ENCODE peak calls at places on chromosomes 5 and 9, in ten cellular contexts. U is heart left ventricle; F is upper lobe of right lung; W is OCI-LY7; J is psoas muscle; P is uterus; D is naive thymus-derived CD4-positive, alpha-beta T cell; L is GM23248; M is endodermal cell; S is stomach. N is an unnamed sample.

GRCh38 chr9:136665704-136666363 is 3.1 kb downstream of the EGFL7 start:
- DNase-seq in U (no peak), F (no peak), W (no peak), J (no peak), P (no peak), D (no peak), L (peak; percentile 36), M (no peak), S (no peak), N (no peak)

GRCh38 chr5:136042665-136043121 is 13.9 kb downstream of the TGFBI start:
- DNase-seq in U (no peak), F (no peak), W (peak; percentile 63), J (no peak), P (no peak), D (no peak), L (peak; percentile 49), M (no peak), S (no peak), N (no peak)

GRCh38 chr9:116646661-116647514 is 40.2 kb upstream of the TRIM32 start:
- DNase-seq in U (no peak), F (no peak), W (peak; percentile 7), J (no peak), P (no peak), D (no peak), L (peak; percentile 70), M (no peak), S (no peak), N (no peak)

GRCh38 chr9:35994959-35995358 is 37.0 kb upstream of the OR2S2 start:
- DNase-seq in U (no peak), F (no peak), W (no peak), J (no peak), P (no peak), D (no peak), L (no peak), M (no peak), S (no peak), N (no peak)

GRCh38 chr5:88878976-88879375 is 4.0 kb downstream of the MEF2C start:
- DNase-seq in U (no peak), F (no peak), W (no peak), J (no peak), P (no peak), D (no peak), L (peak; percentile 60), M (no peak), S (no peak), N (no peak)

GRCh38 chr9:115267788-115268187 is 149.8 kb upstream of the TNC start:
- DNase-seq in U (no peak), F (no peak), W (no peak), J (no peak), P (no peak), D (no peak), L (peak; percentile 52), M (no peak), S (no peak), N (no peak)

GRCh38 chr5:66494437-66494836 is 101.8 kb upstream of the MAST4 start:
- DNase-seq in U (no peak), F (no peak), W (no peak), J (no peak), P (no peak), D (no peak), L (no peak), M (peak; percentile 91), S (no peak), N (no peak)

GRCh38 chr5:36552626-36553393 is 53.6 kb upstream of the SLC1A3 start:
- DNase-seq in U (peak; percentile 45), F (no peak), W (no peak), J (no peak), P (no peak), D (no peak), L (peak; percentile 24), M (peak; percentile 66), S (no peak), N (no peak)

GRCh38 chr5:107232793-107233192 is 437.9 kb downstream of the EFNA5 start:
- DNase-seq in U (no peak), F (no peak), W (no peak), J (no peak), P (no peak), D (no peak), L (no peak), M (no peak), S (no peak), N (no peak)

GRCh38 chr9:136252846-136253245 is 7.2 kb upstream of the QSOX2 start:
- DNase-seq in U (no peak), F (no peak), W (no peak), J (no peak), P (no peak), D (no peak), L (no peak), M (no peak), S (no peak), N (no peak)

GRCh38 chr5:180135967-180136641 is 64.5 kb upstream of the RNF130 start:
- DNase-seq in U (peak; percentile 3), F (no peak), W (no peak), J (no peak), P (peak; percentile 7), D (no peak), L (no peak), M (no peak), S (peak; percentile 19), N (no peak)

GRCh38 chr5:129459485-129460120 is 495 bp upstream of the ADAMTS19 start:
- DNase-seq in U (peak; percentile 12), F (no peak), W (no peak), J (peak; percentile 16), P (peak; percentile 63), D (no peak), L (peak; percentile 14), M (peak; percentile 88), S (no peak), N (no peak)

GRCh38 chr9:94825620-94825958 is 99.1 kb downstream of the AOPEP start:
- DNase-seq in U (no peak), F (no peak), W (no peak), J (no peak), P (no peak), D (no peak), L (no peak), M (no peak), S (no peak), N (no peak)

GRCh38 chr9:69175488-69175872 is 1.4 kb downstream of the TJP2 start:
- DNase-seq in U (no peak), F (no peak), W (no peak), J (no peak), P (no peak), D (no peak), L (peak; percentile 82), M (no peak), S (no peak), N (no peak)

GRCh38 chr5:57725628-57726504 is 243.3 kb upstream of the ACTBL2 start:
- DNase-seq in U (no peak), F (no peak), W (no peak), J (no peak), P (no peak), D (no peak), L (no peak), M (no peak), S (no peak), N (no peak)

GRCh38 chr5:149737355-149737754 is 7.2 kb downstream of the PPARGC1B start:
- DNase-seq in U (no peak), F (no peak), W (no peak), J (no peak), P (no peak), D (no peak), L (no peak), M (no peak), S (no peak), N (no peak)

GRCh38 chr5:149740341-149740740 is 10.2 kb downstream of the PPARGC1B start:
- DNase-seq in U (no peak), F (no peak), W (no peak), J (no peak), P (no peak), D (no peak), L (no peak), M (no peak), S (no peak), N (no peak)

GRCh38 chr5:149740866-149741459 is 10.9 kb downstream of the PPARGC1B start:
- DNase-seq in U (no peak), F (no peak), W (no peak), J (no peak), P (no peak), D (no peak), L (no peak), M (no peak), S (no peak), N (no peak)

GRCh38 chr5:149735066-149735465 is 5.0 kb downstream of the PPARGC1B start:
- DNase-seq in U (no peak), F (no peak), W (no peak), J (peak; percentile 33), P (no peak), D (no peak), L (no peak), M (peak; percentile 58), S (no peak), N (no peak)

GRCh38 chr5:149739371-149739770 is 9.3 kb downstream of the PPARGC1B start:
- DNase-seq in U (no peak), F (no peak), W (no peak), J (no peak), P (no peak), D (no peak), L (no peak), M (no peak), S (no peak), N (no peak)
- H3K4me1 ChIP-seq in U (no peaks in the 10 kb centered on the region), F (peaks cover 3% of the 10 kb centered on the region), W (no peaks in the 10 kb centered on the region), J (peaks cover 41% of the 10 kb centered on the region), P (no peaks in the 10 kb centered on the region), D (no peaks in the 10 kb centered on the region), L (no peaks in the 10 kb centered on the region), M (no peaks in the 10 kb centered on the region), S (peaks cover 8% of the 10 kb centered on the region), N (no peaks in the 10 kb centered on the region)

GRCh38 chr9:109963079-109963478 is 183.1 kb downstream of the PALM2AKAP2 start:
- DNase-seq in U (no peak), F (no peak), W (peak; percentile 59), J (no peak), P (no peak), D (no peak), L (no peak), M (no peak), S (no peak), N (no peak)
- H3K4me1 ChIP-seq in U (peaks cover 3% of the 10 kb centered on the region), F (peaks cover 12% of the 10 kb centered on the region), W (peaks cover 87% of the 10 kb centered on the region), J (no peaks in the 10 kb centered on the region), P (no peaks in the 10 kb centered on the region), D (peaks cover 31% of the 10 kb centered on the region), L (no peaks in the 10 kb centered on the region), M (no peaks in the 10 kb centered on the region), S (no peaks in the 10 kb centered on the region), N (peaks cover 3% of the 10 kb centered on the region)

DNA sequence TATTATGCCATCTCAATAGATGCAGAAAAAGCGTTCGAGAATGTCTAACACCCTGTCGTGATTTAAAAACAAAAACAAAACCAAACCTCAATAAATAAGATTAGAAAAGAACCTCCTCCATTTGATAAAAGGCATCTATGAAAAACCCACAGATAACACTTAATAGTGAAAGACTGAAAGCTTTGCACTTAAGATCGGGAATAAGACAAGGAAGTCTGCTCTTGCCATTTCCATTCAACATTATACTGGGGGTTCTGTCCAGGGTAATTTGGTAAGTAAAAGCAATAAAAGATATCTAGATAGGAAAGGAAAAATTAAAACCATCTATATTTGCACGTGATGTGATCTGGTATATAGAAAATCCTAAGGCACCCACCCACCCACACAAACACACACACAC is 7.3 kb upstream of the EXOSC3 start:
- DNase-seq in U (no peak), F (no peak), W (no peak), J (no peak), P (no peak), D (no peak), L (no peak), M (no peak), S (no peak), N (no peak)
- H3K4me1 ChIP-seq in U (no peaks in the 10 kb centered on the region), F (no peaks in the 10 kb centered on the region), W (no peaks in the 10 kb centered on the region), J (no peaks in the 10 kb centered on the region), P (no peaks in the 10 kb centered on the region), D (no peaks in the 10 kb centered on the region), L (no peaks in the 10 kb centered on the region), M (no peaks in the 10 kb centered on the region), S (no peaks in the 10 kb centered on the region), N (no peaks in the 10 kb centered on the region)

GRCh38 chr5:132414634-132415377 is 45.3 kb downstream of the SLC22A5 start:
- DNase-seq in U (no peak), F (no peak), W (no peak), J (no peak), P (no peak), D (no peak), L (peak; percentile 56), M (no peak), S (no peak), N (no peak)
- H3K4me1 ChIP-seq in U (peaks cover 7% of the 10 kb centered on the region), F (peaks cover 81% of the 10 kb centered on the region), W (peaks cover 76% of the 10 kb centered on the region), J (peaks cover 83% of the 10 kb centered on the region), P (peaks cover 7% of the 10 kb centered on the region), D (peaks cover 33% of the 10 kb centered on the region), L (peaks cover 34% of the 10 kb centered on the region), M (no peaks in the 10 kb centered on the region), S (peaks cover 47% of the 10 kb centered on the region), N (peaks cover 64% of the 10 kb centered on the region)

N was measured in thoracic aorta.